ENCODE peak calls at places on chromosomes 2 and 18, in nine cellular contexts. D is lower lobe of right lung, P is right atrium auricular region, M is K562, Z is A549, J is OCI-LY7, C is A673, N is heart right ventricle, R is heart left ventricle. X is an unnamed sample. For H3K4me1, the result is how much of the 10 kb centered on the place peaks cover.

GRCh38 chr2:217988840-217989204 is 14.0 kb downstream of the TNS1 start:
- DNase-seq in P (no peak), R (no peak), D (no peak), J (no peak), Z (no peak), M (no peak), C (no peak), N (no peak), X (no peak)

GRCh38 chr2:40039543-40039942 is 260.5 kb upstream of the THUMPD2 start:
- DNase-seq in J (no peak), P (no peak), R (no peak), M (no peak), N (no peak), D (no peak), Z (no peak), C (no peak), X (no peak)

GRCh38 chr2:46875226-46875899 is 40.2 kb downstream of the MCFD2 start:
- DNase-seq in P (no peak), C (no peak), Z (no peak), R (no peak), J (no peak), N (no peak), M (no peak), D (no peak), X (no peak)

GRCh38 chr2:147345246-147345645 is 499.6 kb upstream of the ACVR2A start:
- DNase-seq in Z (no peak), N (no peak), C (peak), D (no peak), P (no peak), M (no peak), J (no peak), R (no peak), X (no peak)

GRCh38 chr2:99140860-99141109 is 722 bp upstream of the C2orf15 start:
- DNase-seq in C (peak), M (no peak), N (no peak), P (no peak), D (no peak), Z (no peak), R (no peak), J (no peak), X (no peak)

GRCh38 chr2:73708527-73708926 is 28.6 kb downstream of the TPRKB start:
- DNase-seq in M (no peak), J (no peak), N (no peak), C (no peak), D (no peak), Z (no peak), R (no peak), P (no peak), X (no peak)

GRCh38 chr2:152611458-152612231 is 105.6 kb downstream of the PRPF40A start:
- DNase-seq in J (peak), M (no peak), N (no peak), P (peak), R (peak), C (peak), Z (peak), D (no peak), X (no peak)

GRCh38 chr2:232515599-232515998 is 4.6 kb upstream of the PRSS56 start:
- DNase-seq in R (no peak), M (no peak), D (no peak), Z (no peak), C (no peak), P (no peak), N (no peak), J (no peak), X (no peak)

GRCh38 chr2:171432969-171433762 is 624 bp downstream of the METTL8 start:
- DNase-seq in Z (peak), D (peak), J (peak), N (no peak), R (no peak), P (no peak), M (peak), C (peak), X (peak)

GRCh38 chr2:21381421-21381820 is 257.7 kb downstream of the TDRD15 start:
- DNase-seq in R (no peak), Z (no peak), C (peak), J (no peak), D (no peak), M (no peak), P (no peak), N (no peak), X (no peak)

GRCh38 chr2:69844560-69844959 is 15.1 kb downstream of the GMCL1 start:
- DNase-seq in N (no peak), R (no peak), M (no peak), Z (no peak), C (no peak), D (no peak), P (no peak), J (no peak), X (no peak)

GRCh38 chr2:231223001-231223375 is 24.6 kb downstream of the ARMC9 start:
- DNase-seq in R (no peak), J (no peak), N (no peak), D (no peak), P (no peak), M (no peak), C (no peak), Z (no peak), X (no peak)

GRCh38 chr2:231223458-231223970 is 25.1 kb downstream of the ARMC9 start:
- DNase-seq in D (no peak), J (no peak), N (no peak), P (no peak), C (no peak), R (no peak), Z (no peak), M (no peak), X (no peak)

GRCh38 chr2:231219289-231219688 is 20.9 kb downstream of the ARMC9 start:
- DNase-seq in D (no peak), R (no peak), C (peak), J (no peak), M (no peak), P (no peak), Z (no peak), N (no peak), X (no peak)

GRCh38 chr2:231222318-231223000 is 24.0 kb downstream of the ARMC9 start:
- DNase-seq in M (no peak), J (no peak), R (no peak), C (no peak), P (no peak), Z (no peak), N (no peak), D (no peak), X (no peak)

DNA sequence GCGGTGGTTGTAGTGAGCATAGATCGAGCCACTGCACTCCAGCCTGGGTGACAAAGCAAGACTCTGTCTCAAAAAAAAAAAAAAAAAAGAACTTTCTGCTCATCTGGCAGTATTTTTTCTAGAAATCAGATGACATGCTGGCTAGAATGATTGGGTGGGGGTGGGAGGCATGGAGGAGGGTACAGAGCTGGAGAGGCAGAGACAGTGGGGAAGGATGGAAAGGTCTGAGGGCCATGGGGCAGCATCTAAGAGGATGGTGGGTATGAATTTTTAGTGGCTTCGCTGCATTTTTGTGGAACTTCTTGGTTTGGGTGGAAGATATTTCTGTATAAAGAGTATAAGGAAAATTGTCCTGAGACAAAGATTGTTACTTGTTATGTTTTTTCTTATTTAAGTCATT is 23.3 kb downstream of the ARMC9 start:
- DNase-seq in D (no peak), P (no peak), R (no peak), M (no peak), J (no peak), C (no peak), Z (no peak), N (no peak), X (no peak)
- TF ChIP-seq CTCF in D (no peak), P (no peak), R (no peak), M (no peak), J (no peak), C (no peak), Z (no peak), N (no peak), X (no peak)

GRCh38 chr2:28674062-28674712 is 77.4 kb upstream of the PPP1CB start:
- DNase-seq in D (no peak), J (no peak), N (no peak), P (no peak), R (no peak), C (no peak), Z (no peak), M (no peak), X (no peak)
- H3K27ac ChIP-seq in D (no peak), J (no peak), N (no peak), P (no peak), R (no peak), C (no peak), Z (no peak), M (no peak), X (no peak)

DNA sequence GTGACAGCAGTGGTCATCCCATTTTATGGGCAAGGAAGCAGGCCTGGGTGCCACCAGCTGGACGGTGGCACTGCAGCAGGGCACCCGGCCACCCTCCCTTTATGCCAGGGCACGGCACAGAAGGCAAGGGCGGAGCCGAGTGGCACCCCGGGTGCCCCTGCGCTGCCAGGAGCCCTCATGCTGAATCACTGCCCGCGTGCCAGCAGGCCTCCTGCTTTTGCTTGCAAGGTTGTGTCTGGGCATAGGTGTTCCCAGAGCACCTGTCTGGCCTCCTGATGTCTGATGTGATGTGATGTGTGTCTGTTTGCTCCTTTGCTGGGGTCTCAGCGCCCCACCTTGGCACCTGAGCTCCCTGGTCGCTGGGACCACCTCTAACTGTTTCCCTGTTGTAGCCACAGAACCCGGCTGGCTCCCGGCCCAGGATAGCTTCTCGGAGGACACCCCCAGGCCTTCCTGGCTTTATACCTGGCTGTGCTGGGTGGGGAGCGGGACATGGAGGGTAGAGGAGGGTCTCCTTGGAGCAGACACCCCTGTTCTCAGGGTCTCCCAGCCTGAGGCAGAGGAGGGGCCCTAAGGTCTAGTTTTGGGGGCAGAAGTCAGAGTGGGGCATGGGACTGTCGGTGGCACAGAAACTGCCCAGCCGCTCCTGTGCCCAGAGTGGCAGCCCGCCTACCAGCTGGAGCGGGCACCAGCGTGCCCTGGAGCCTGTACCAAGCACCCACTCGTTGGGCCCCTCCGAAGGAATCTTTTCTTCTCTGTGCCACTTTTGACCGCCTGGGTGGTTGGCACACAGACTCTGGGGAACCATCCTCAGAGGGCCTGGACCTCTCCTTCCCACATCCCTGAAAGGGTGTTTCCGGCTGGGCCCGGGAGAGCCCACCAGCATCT is 3.6 kb downstream of the GPC1 start:
- DNase-seq in D (peak), P (no peak), R (no peak), M (no peak), N (peak), Z (no peak), C (no peak), J (no peak), X (no peak)
- H3K4me1 ChIP-seq in D (under half), P (under half), R (under half), M (under half), N (half or more), Z (under half), C (under half), J (under half), X (under half)

GRCh38 chr2:60794271-60794863 is 38.3 kb downstream of the PAPOLG start:
- DNase-seq in J (peak), P (no peak), D (no peak), R (no peak), N (no peak), M (peak), Z (peak), C (peak), X (no peak)
- TF ChIP-seq CTCF in J (peak), P (no peak), D (peak), R (peak), N (no peak), M (peak), Z (peak), C (peak), X (peak)

DNA sequence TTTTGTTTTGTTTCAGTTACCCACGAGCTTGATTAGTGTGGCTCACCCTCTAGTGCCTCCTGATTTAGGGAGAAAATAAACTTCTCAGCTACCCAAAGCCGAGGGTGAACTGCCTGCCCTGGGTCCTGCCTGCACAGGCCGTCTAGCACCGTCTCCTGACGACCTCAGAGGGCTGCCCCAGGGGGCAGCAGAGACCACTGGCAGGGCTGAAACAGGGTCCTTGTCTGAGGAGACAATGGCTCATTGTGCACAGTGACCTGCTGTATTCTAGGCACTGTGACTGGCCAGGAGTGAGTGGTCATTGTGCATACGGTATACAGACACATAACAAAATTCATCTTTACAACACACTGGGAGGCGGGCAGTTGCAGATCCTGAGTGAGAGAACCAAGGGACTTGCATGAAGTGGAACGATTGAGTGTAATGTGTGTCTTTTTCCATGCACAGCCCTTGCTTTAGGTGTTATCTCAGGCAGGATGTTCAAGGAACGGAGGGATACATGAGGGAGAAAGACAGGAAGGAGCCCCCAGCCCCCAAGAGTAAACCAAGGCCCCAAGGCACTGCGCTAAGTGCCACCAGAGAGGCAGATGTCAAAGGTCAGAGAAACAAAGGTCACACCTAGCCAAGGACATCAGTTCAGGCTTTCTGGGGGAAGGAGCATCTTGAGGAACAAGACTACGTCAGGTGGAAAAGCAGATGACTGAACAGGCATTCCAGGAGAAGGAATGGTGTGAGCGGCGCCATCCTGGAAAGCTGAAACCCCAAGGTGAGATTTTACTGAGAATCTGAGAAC is 421.3 kb downstream of the LPIN1 start:
- DNase-seq in D (no peak), R (no peak), P (no peak), Z (no peak), C (no peak), N (peak), M (peak), J (no peak), X (no peak)
- H3K27ac ChIP-seq in D (no peak), R (no peak), P (no peak), Z (no peak), C (no peak), N (peak), M (no peak), J (no peak), X (no peak)

DNA sequence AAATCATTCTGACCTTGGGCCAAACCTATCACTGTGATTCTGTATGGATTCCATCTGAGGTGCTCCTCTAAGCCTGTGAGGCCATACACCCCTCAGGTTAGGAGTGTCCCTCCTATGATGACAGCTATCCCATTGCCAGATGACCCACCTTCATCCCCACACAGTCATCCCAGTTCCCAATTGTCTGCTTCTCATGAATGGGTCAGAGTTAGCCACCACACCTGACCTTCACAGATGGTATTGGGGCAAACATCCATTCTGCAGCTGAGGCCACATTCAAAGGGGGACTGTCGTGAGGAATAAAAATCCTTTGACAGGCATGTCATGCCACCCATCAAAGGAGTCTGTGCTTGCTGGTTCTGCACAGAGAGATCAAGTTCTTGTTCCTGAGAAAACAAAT is 155.2 kb downstream of the AGPS start:
- DNase-seq in D (no peak), R (no peak), Z (no peak), N (no peak), M (no peak), P (no peak), J (no peak), C (no peak), X (no peak)
- H3K4me1 ChIP-seq in D (under half), R (under half), Z (under half), N (under half), M (under half), P (under half), J (under half), C (under half), X (under half)

GRCh38 chr18:33210575-33211189 is 229.8 kb downstream of the CCDC178 start:
- DNase-seq in N (no peak), J (peak), M (no peak), C (peak), P (no peak), Z (peak), R (no peak), D (no peak), X (no peak)
- TF ChIP-seq CTCF in N (no peak), J (peak), M (peak), C (peak), P (peak), Z (peak), R (peak), D (peak), X (peak)

GRCh38 chr2:219405451-219405850 is 12.7 kb upstream of the DES start:
- DNase-seq in C (no peak), R (peak), N (peak), M (peak), D (no peak), J (no peak), Z (no peak), P (no peak), X (no peak)
- H3K27ac ChIP-seq in C (no peak), R (peak), N (peak), M (no peak), D (no peak), J (no peak), Z (no peak), P (peak), X (no peak)

X was measured in foreskin keratinocyte.